ENCODE peak calls at places on chromosomes 7 and 10, in seven cellular contexts. One of them, this sample, is unnamed.

GRCh38 chr10:77023396-77023795 is 614.2 kb downstream of the KCNMA1 start:
- DNase-seq in endodermal cell: no peak
- DNase-seq in activated T-cell treated with anti-CD3 and anti-CD28 coated beads for 24 hours: no peak
- DNase-seq in astrocyte of the cerebellum: no peak
- DNase-seq in HCEC 1CT: no peak
- DNase-seq in cardiac fibroblast: no peak
- DNase-seq in HCT116: no peak
- DNase-seq in this sample: no peak

GRCh38 chr10:73969224-73969811 is 28.6 kb upstream of the VCL start:
- DNase-seq in endodermal cell: peak
- DNase-seq in activated T-cell treated with anti-CD3 and anti-CD28 coated beads for 24 hours: no peak
- DNase-seq in astrocyte of the cerebellum: no peak
- DNase-seq in HCEC 1CT: no peak
- DNase-seq in cardiac fibroblast: peak
- DNase-seq in HCT116: no peak
- DNase-seq in this sample: no peak

GRCh38 chr7:64653721-64654401 is 12.1 kb upstream of the ZNF107 start:
- DNase-seq in endodermal cell: no peak
- DNase-seq in activated T-cell treated with anti-CD3 and anti-CD28 coated beads for 24 hours: no peak
- DNase-seq in astrocyte of the cerebellum: no peak
- DNase-seq in HCEC 1CT: no peak
- DNase-seq in cardiac fibroblast: no peak
- DNase-seq in HCT116: no peak
- DNase-seq in this sample: no peak

GRCh38 chr7:5780801-5781496 is 514 bp downstream of the RNF216 start:
- DNase-seq in endodermal cell: peak
- DNase-seq in activated T-cell treated with anti-CD3 and anti-CD28 coated beads for 24 hours: no peak
- DNase-seq in astrocyte of the cerebellum: no peak
- DNase-seq in HCEC 1CT: peak
- DNase-seq in cardiac fibroblast: peak
- DNase-seq in HCT116: no peak
- DNase-seq in this sample: no peak

GRCh38 chr10:126468876-126469643 is 80.8 kb upstream of the ADAM12 start:
- DNase-seq in endodermal cell: no peak
- DNase-seq in activated T-cell treated with anti-CD3 and anti-CD28 coated beads for 24 hours: no peak
- DNase-seq in astrocyte of the cerebellum: peak
- DNase-seq in HCEC 1CT: no peak
- DNase-seq in cardiac fibroblast: peak
- DNase-seq in HCT116: no peak
- DNase-seq in this sample: no peak

GRCh38 chr7:130490287-130490686 is 1.6 kb upstream of the MEST start:
- DNase-seq in endodermal cell: peak
- DNase-seq in activated T-cell treated with anti-CD3 and anti-CD28 coated beads for 24 hours: no peak
- DNase-seq in astrocyte of the cerebellum: no peak
- DNase-seq in HCEC 1CT: no peak
- DNase-seq in cardiac fibroblast: no peak
- DNase-seq in HCT116: no peak
- DNase-seq in this sample: no peak

GRCh38 chr7:71750290-71750689 is 618.3 kb downstream of the GALNT17 start:
- DNase-seq in endodermal cell: no peak
- DNase-seq in activated T-cell treated with anti-CD3 and anti-CD28 coated beads for 24 hours: no peak
- DNase-seq in astrocyte of the cerebellum: no peak
- DNase-seq in HCEC 1CT: no peak
- DNase-seq in cardiac fibroblast: no peak
- DNase-seq in HCT116: no peak
- DNase-seq in this sample: no peak

GRCh38 chr7:23653942-23654341 is 26.1 kb upstream of the FAM221A start:
- DNase-seq in endodermal cell: no peak
- DNase-seq in activated T-cell treated with anti-CD3 and anti-CD28 coated beads for 24 hours: no peak
- DNase-seq in astrocyte of the cerebellum: no peak
- DNase-seq in HCEC 1CT: no peak
- DNase-seq in cardiac fibroblast: no peak
- DNase-seq in HCT116: no peak
- DNase-seq in this sample: no peak

GRCh38 chr10:116055252-116055918 is 217.6 kb downstream of the GFRA1 start:
- DNase-seq in endodermal cell: no peak
- DNase-seq in activated T-cell treated with anti-CD3 and anti-CD28 coated beads for 24 hours: no peak
- DNase-seq in astrocyte of the cerebellum: no peak
- DNase-seq in HCEC 1CT: no peak
- DNase-seq in cardiac fibroblast: no peak
- DNase-seq in HCT116: no peak
- DNase-seq in this sample: no peak

GRCh38 chr10:87643920-87644319 is 15.8 kb upstream of the PAPSS2 start:
- DNase-seq in endodermal cell: no peak
- DNase-seq in activated T-cell treated with anti-CD3 and anti-CD28 coated beads for 24 hours: no peak
- DNase-seq in astrocyte of the cerebellum: no peak
- DNase-seq in HCEC 1CT: no peak
- DNase-seq in cardiac fibroblast: no peak
- DNase-seq in HCT116: no peak
- DNase-seq in this sample: no peak

GRCh38 chr7:107692501-107692900 is 31.9 kb downstream of the SLC26A4 start:
- DNase-seq in endodermal cell: no peak
- DNase-seq in activated T-cell treated with anti-CD3 and anti-CD28 coated beads for 24 hours: no peak
- DNase-seq in astrocyte of the cerebellum: no peak
- DNase-seq in HCEC 1CT: peak
- DNase-seq in cardiac fibroblast: no peak
- DNase-seq in HCT116: no peak
- DNase-seq in this sample: no peak

GRCh38 chr7:96273716-96274115 is 48.2 kb downstream of the SLC25A13 start:
- DNase-seq in endodermal cell: no peak
- DNase-seq in activated T-cell treated with anti-CD3 and anti-CD28 coated beads for 24 hours: no peak
- DNase-seq in astrocyte of the cerebellum: no peak
- DNase-seq in HCEC 1CT: no peak
- DNase-seq in cardiac fibroblast: peak
- DNase-seq in HCT116: no peak
- DNase-seq in this sample: no peak

GRCh38 chr7:119935418-119936025 is 337.5 kb upstream of the KCND2 start:
- DNase-seq in endodermal cell: no peak
- DNase-seq in activated T-cell treated with anti-CD3 and anti-CD28 coated beads for 24 hours: no peak
- DNase-seq in astrocyte of the cerebellum: peak
- DNase-seq in HCEC 1CT: peak
- DNase-seq in cardiac fibroblast: peak
- DNase-seq in HCT116: peak
- DNase-seq in this sample: peak

GRCh38 chr7:204326-204725 is 12.0 kb downstream of the FAM20C start:
- DNase-seq in endodermal cell: no peak
- DNase-seq in activated T-cell treated with anti-CD3 and anti-CD28 coated beads for 24 hours: no peak
- DNase-seq in astrocyte of the cerebellum: no peak
- DNase-seq in HCEC 1CT: no peak
- DNase-seq in cardiac fibroblast: no peak
- DNase-seq in HCT116: no peak
- DNase-seq in this sample: no peak

GRCh38 chr7:28922618-28923331 is 35.4 kb downstream of the TRIL start:
- DNase-seq in endodermal cell: peak
- DNase-seq in activated T-cell treated with anti-CD3 and anti-CD28 coated beads for 24 hours: peak
- DNase-seq in astrocyte of the cerebellum: peak
- DNase-seq in HCEC 1CT: peak
- DNase-seq in cardiac fibroblast: peak
- DNase-seq in HCT116: peak
- DNase-seq in this sample: peak

GRCh38 chr7:140312141-140312846 is 86.0 kb downstream of the SLC37A3 start:
- DNase-seq in endodermal cell: no peak
- DNase-seq in activated T-cell treated with anti-CD3 and anti-CD28 coated beads for 24 hours: no peak
- DNase-seq in astrocyte of the cerebellum: no peak
- DNase-seq in HCEC 1CT: no peak
- DNase-seq in cardiac fibroblast: no peak
- DNase-seq in HCT116: no peak
- DNase-seq in this sample: no peak

GRCh38 chr10:124721295-124722052 is 22.7 kb downstream of the FAM53B start:
- DNase-seq in endodermal cell: no peak
- DNase-seq in activated T-cell treated with anti-CD3 and anti-CD28 coated beads for 24 hours: no peak
- DNase-seq in astrocyte of the cerebellum: no peak
- DNase-seq in HCEC 1CT: no peak
- DNase-seq in cardiac fibroblast: peak
- DNase-seq in HCT116: no peak
- DNase-seq in this sample: no peak

GRCh38 chr10:55500931-55501559 is 700.0 kb upstream of the PCDH15 start:
- DNase-seq in endodermal cell: peak
- DNase-seq in activated T-cell treated with anti-CD3 and anti-CD28 coated beads for 24 hours: no peak
- DNase-seq in astrocyte of the cerebellum: peak
- DNase-seq in HCEC 1CT: peak
- DNase-seq in cardiac fibroblast: peak
- DNase-seq in HCT116: no peak
- DNase-seq in this sample: peak

GRCh38 chr10:63562391-63562790 is 41.2 kb downstream of the REEP3 start:
- DNase-seq in endodermal cell: no peak
- DNase-seq in activated T-cell treated with anti-CD3 and anti-CD28 coated beads for 24 hours: no peak
- DNase-seq in astrocyte of the cerebellum: no peak
- DNase-seq in HCEC 1CT: no peak
- DNase-seq in cardiac fibroblast: no peak
- DNase-seq in HCT116: no peak
- DNase-seq in this sample: no peak

GRCh38 chr7:28018851-28019465 is 161.6 kb downstream of the JAZF1 start:
- DNase-seq in endodermal cell: no peak
- DNase-seq in activated T-cell treated with anti-CD3 and anti-CD28 coated beads for 24 hours: no peak
- DNase-seq in astrocyte of the cerebellum: no peak
- DNase-seq in HCEC 1CT: no peak
- DNase-seq in cardiac fibroblast: no peak
- DNase-seq in HCT116: no peak
- DNase-seq in this sample: no peak

GRCh38 chr10:33330543-33331019 is 3.9 kb downstream of the NRP1 start:
- DNase-seq in endodermal cell: peak
- DNase-seq in activated T-cell treated with anti-CD3 and anti-CD28 coated beads for 24 hours: peak
- DNase-seq in astrocyte of the cerebellum: peak
- DNase-seq in HCEC 1CT: peak
- DNase-seq in cardiac fibroblast: peak
- DNase-seq in HCT116: peak
- DNase-seq in this sample: no peak